ENCODE peak calls at places on chromosomes 4 and X, in ten cellular contexts. H is breast epithelium, G is mammary epithelial cell, A is heart right ventricle, Y is ovary, M is pancreas, J is gastrocnemius medialis, R is sigmoid colon, N is cardiac muscle cell, B is K562. F is an unnamed sample. For H3K4me1 and H3K27me3, the result is how much of the 10 kb centered on the place peaks cover.

GRCh38 chr4:185183622-185184281 is 20.0 kb downstream of the CFAP97 start:
- DNase-seq in H (peak), G (peak), A (peak), Y (peak), M (peak), J (peak), R (peak), N (peak), B (peak), F (peak)

GRCh38 chrX:39759526-39760224 is 338.1 kb downstream of the BCOR start:
- DNase-seq in H (peak), G (no peak), A (no peak), Y (peak), M (peak), J (no peak), R (peak), N (peak), B (no peak), F (no peak)

GRCh38 chrX:51459125-51459524 is 37.3 kb downstream of the NUDT11 start:
- DNase-seq in H (no peak), G (peak), A (no peak), Y (no peak), M (no peak), J (no peak), R (no peak), N (peak), B (no peak), F (no peak)

GRCh38 chrX:67724359-67725110 is 180.7 kb downstream of the AR start:
- DNase-seq in H (no peak), G (no peak), A (no peak), Y (no peak), M (no peak), J (no peak), R (no peak), N (peak), B (no peak), F (no peak)

GRCh38 chr4:148955926-148956325 is 513.7 kb upstream of the NR3C2 start:
- DNase-seq in H (no peak), G (no peak), A (no peak), Y (no peak), M (no peak), J (no peak), R (no peak), N (no peak), B (no peak), F (no peak)

GRCh38 chr4:3364199-3364598 is 71.4 kb downstream of the RGS12 start:
- DNase-seq in H (no peak), G (no peak), A (no peak), Y (no peak), M (no peak), J (no peak), R (peak), N (no peak), B (no peak), F (peak)

GRCh38 chr4:147782087-147782781 is 50.3 kb downstream of the ARHGAP10 start:
- DNase-seq in H (no peak), G (no peak), A (no peak), Y (no peak), M (no peak), J (peak), R (no peak), N (peak), B (no peak), F (no peak)

GRCh38 chr4:4327652-4328121 is 37.6 kb downstream of the ZBTB49 start:
- DNase-seq in H (peak), G (no peak), A (peak), Y (peak), M (no peak), J (no peak), R (peak), N (peak), B (peak), F (no peak)

GRCh38 chrX:24014388-24015018 is 12.5 kb downstream of the KLHL15 start:
- DNase-seq in H (no peak), G (no peak), A (no peak), Y (no peak), M (no peak), J (no peak), R (no peak), N (no peak), B (no peak), F (no peak)

GRCh38 chrX:138765061-138765460 is 53.5 kb upstream of the FGF13 start:
- DNase-seq in H (no peak), G (peak), A (no peak), Y (no peak), M (no peak), J (no peak), R (no peak), N (no peak), B (no peak), F (no peak)

GRCh38 chrX:110665636-110666035 is 130.0 kb downstream of the CHRDL1 start:
- DNase-seq in H (no peak), G (peak), A (peak), Y (no peak), M (peak), J (no peak), R (no peak), N (peak), B (peak), F (peak)

GRCh38 chr4:86661418-86661817 is 67.3 kb downstream of the PTPN13 start:
- DNase-seq in H (no peak), G (no peak), A (no peak), Y (no peak), M (no peak), J (no peak), R (no peak), N (no peak), B (no peak), F (no peak)

GRCh38 chrX:42804524-42804923 is 26.6 kb upstream of the PPP1R2C start:
- DNase-seq in H (no peak), G (no peak), A (no peak), Y (no peak), M (no peak), J (no peak), R (no peak), N (no peak), B (no peak), F (no peak)

GRCh38 chrX:22627576-22627975 is 354.9 kb downstream of the CBLL2 start:
- DNase-seq in H (no peak), G (no peak), A (no peak), Y (no peak), M (no peak), J (no peak), R (no peak), N (no peak), B (no peak), F (no peak)

GRCh38 chr4:147518846-147519767 is 38.2 kb downstream of the EDNRA start:
- DNase-seq in H (no peak), G (peak), A (peak), Y (no peak), M (peak), J (no peak), R (no peak), N (peak), B (peak), F (peak)

GRCh38 chr4:29708473-29708872 is 1011.7 kb upstream of the PCDH7 start:
- DNase-seq in H (no peak), G (peak), A (no peak), Y (no peak), M (no peak), J (no peak), R (no peak), N (no peak), B (no peak), F (no peak)

GRCh38 chrX:130118396-130118795 is 8.1 kb upstream of the ELF4 start:
- DNase-seq in H (no peak), G (peak), A (no peak), Y (peak), M (no peak), J (no peak), R (no peak), N (peak), B (no peak), F (no peak)

GRCh38 chrX:25873196-25873595 is 264.9 kb upstream of the MAGEB18 start:
- DNase-seq in H (no peak), G (peak), A (no peak), Y (no peak), M (no peak), J (no peak), R (no peak), N (peak), B (no peak), F (no peak)

GRCh38 chr4:52856802-52857201 is 5.3 kb upstream of the RASL11B start:
- DNase-seq in H (no peak), G (no peak), A (no peak), Y (no peak), M (no peak), J (no peak), R (no peak), N (no peak), B (no peak), F (no peak)

GRCh38 chr4:53015681-53016080 is 153.6 kb downstream of the RASL11B start:
- DNase-seq in H (no peak), G (no peak), A (peak), Y (peak), M (no peak), J (no peak), R (peak), N (peak), B (no peak), F (no peak)

GRCh38 chr4:163764569-163764968 is 270.1 kb downstream of the TMA16 start:
- DNase-seq in H (no peak), G (peak), A (no peak), Y (no peak), M (no peak), J (no peak), R (no peak), N (no peak), B (no peak), F (no peak)

GRCh38 chr4:907691-908437 is 24.3 kb downstream of the GAK start:
- DNase-seq in H (no peak), G (no peak), A (no peak), Y (no peak), M (no peak), J (no peak), R (no peak), N (peak), B (no peak), F (no peak)

GRCh38 chrX:130162094-130162493 is 3.5 kb downstream of the AIFM1 start:
- DNase-seq in H (no peak), G (no peak), A (no peak), Y (no peak), M (no peak), J (no peak), R (no peak), N (no peak), B (no peak), F (no peak)

GRCh38 chr4:156547891-156548290 is 423.7 kb downstream of the PDGFC start:
- DNase-seq in H (no peak), G (peak), A (no peak), Y (no peak), M (no peak), J (no peak), R (no peak), N (peak), B (no peak), F (no peak)

GRCh38 chr4:165009493-165010227 is 22.1 kb upstream of the TRIM60 start:
- DNase-seq in H (no peak), G (no peak), A (no peak), Y (no peak), M (no peak), J (no peak), R (no peak), N (no peak), B (no peak), F (no peak)

GRCh38 chrX:152861116-152861515 is 30.3 kb downstream of the NSDHL start:
- DNase-seq in H (no peak), G (no peak), A (no peak), Y (no peak), M (no peak), J (no peak), R (no peak), N (peak), B (no peak), F (no peak)

GRCh38 chrX:56726609-56727008 is 2.4 kb upstream of the NBDY start:
- DNase-seq in H (no peak), G (peak), A (peak), Y (no peak), M (no peak), J (no peak), R (no peak), N (peak), B (peak), F (no peak)

GRCh38 chr4:181659202-181659601 is 584.0 kb upstream of the TENM3 start:
- DNase-seq in H (no peak), G (no peak), A (no peak), Y (no peak), M (no peak), J (no peak), R (no peak), N (peak), B (no peak), F (no peak)

GRCh38 chrX:70336767-70337166 is 46.9 kb downstream of the KIF4A start:
- DNase-seq in H (no peak), G (no peak), A (no peak), Y (no peak), M (no peak), J (no peak), R (no peak), N (no peak), B (no peak), F (no peak)

GRCh38 chrX:14361430-14361829 is 167.9 kb upstream of the GLRA2 start:
- DNase-seq in H (no peak), G (no peak), A (no peak), Y (no peak), M (no peak), J (no peak), R (no peak), N (no peak), B (no peak), F (no peak)

GRCh38 chr4:124343711-124344110 is 368.8 kb downstream of the ANKRD50 start:
- DNase-seq in H (no peak), G (no peak), A (no peak), Y (no peak), M (no peak), J (no peak), R (no peak), N (no peak), B (no peak), F (no peak)

GRCh38 chr4:14568356-14568755 is 433.9 kb upstream of the CPEB2 start:
- DNase-seq in H (no peak), G (no peak), A (no peak), Y (no peak), M (no peak), J (no peak), R (no peak), N (peak), B (no peak), F (no peak)

GRCh38 chr4:174764105-174764729 is 64.8 kb downstream of the GLRA3 start:
- DNase-seq in H (no peak), G (peak), A (no peak), Y (no peak), M (no peak), J (no peak), R (no peak), N (peak), B (peak), F (no peak)

GRCh38 chr4:6141554-6141953 is 58.8 kb downstream of the JAKMIP1 start:
- DNase-seq in H (no peak), G (no peak), A (no peak), Y (no peak), M (no peak), J (no peak), R (peak), N (no peak), B (no peak), F (no peak)

GRCh38 chr4:121824950-121825349 is 1.3 kb upstream of the CCNA2 start:
- DNase-seq in H (no peak), G (no peak), A (no peak), Y (no peak), M (no peak), J (no peak), R (no peak), N (no peak), B (no peak), F (no peak)

GRCh38 chr4:37043342-37043741 is 201.2 kb upstream of the NWD2 start:
- DNase-seq in H (no peak), G (no peak), A (no peak), Y (no peak), M (no peak), J (no peak), R (no peak), N (no peak), B (no peak), F (no peak)

GRCh38 chr4:8215001-8215427 is 15.9 kb downstream of the SH3TC1 start:
- DNase-seq in H (no peak), G (no peak), A (no peak), Y (no peak), M (no peak), J (peak), R (no peak), N (peak), B (no peak), F (peak)

GRCh38 chrX:41759817-41760216 is 35.8 kb downstream of the GPR82 start:
- DNase-seq in H (no peak), G (peak), A (no peak), Y (no peak), M (no peak), J (no peak), R (no peak), N (peak), B (peak), F (no peak)

DNA sequence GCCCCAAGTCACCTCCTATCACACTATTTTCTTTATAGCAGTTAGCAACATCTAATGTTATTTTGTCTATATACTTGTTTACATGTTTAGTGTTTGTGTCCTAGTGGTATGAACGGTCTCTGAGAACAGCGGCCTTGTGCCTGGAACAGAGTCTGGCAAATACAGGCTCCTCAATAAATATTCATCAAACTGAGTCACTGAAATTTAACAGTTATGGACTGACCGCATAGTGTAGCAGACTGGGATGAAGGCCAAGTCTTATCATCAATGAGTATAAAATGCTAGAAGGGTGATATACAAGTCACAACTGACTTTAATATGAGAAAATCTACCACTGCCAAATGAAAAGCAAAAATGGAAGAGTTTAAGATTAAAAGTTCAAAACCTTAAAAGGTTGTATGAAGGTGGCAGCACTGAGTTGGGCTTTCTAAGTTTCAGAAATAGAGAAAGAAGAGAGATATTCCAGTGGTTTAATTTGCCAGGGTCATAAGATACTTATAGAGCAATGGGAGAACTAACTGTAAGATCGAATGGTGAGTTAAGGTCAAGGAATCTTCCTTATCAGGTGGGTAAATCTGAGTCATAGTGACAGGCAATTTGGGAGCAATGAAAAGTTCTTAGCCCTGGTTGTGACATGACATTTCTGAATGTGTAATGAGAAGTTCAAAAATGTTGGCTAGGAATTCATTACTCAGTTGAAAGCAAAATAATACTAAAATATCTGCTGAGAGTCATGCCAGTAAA is 34.9 kb downstream of the ELOVL6 start:
- DNase-seq in H (no peak), G (peak), A (no peak), Y (no peak), M (no peak), J (no peak), R (no peak), N (peak), B (no peak), F (no peak)
- TF ChIP-seq CTCF in H (no peak), G (no peak), A (no peak), Y (no peak), M (no peak), J (no peak), R (no peak), N (peak), B (no peak), F (no peak)

DNA sequence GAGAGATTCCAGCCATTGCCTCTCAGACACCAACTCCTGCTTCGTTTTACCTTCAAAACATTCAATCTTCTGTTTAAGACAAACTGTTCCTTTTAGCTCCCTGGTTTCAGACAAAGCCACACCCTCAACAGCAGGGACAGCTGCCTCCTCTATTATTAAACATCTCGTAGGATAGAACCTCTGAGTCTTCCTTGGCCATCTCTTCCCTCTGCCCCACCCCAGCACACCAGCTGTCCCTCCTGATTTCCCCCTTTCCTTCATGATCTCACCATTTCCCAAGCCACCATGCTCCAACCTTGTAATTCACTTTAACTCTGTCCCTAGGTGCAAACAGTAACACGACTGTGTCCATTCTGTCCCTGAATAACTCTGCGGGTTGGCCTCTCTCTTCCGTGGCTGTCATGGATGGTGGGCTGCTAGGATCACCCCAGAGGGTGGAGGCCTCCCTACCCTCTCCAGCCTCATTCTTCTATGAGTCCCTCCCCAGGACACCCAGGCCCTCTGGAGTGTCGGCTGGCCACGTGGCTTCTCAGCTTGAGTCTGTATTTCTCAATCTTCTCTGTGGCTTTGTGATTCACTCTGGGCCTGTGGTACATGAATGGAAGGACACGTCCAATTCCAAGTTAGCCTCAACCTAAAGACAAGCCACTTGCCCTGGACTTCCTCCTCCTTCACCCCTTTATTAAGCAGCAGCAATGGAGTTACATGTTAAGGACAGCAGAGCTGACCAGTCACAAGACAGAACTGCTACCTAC is 349.9 kb downstream of the FBXW7 start:
- DNase-seq in H (no peak), G (peak), A (no peak), Y (no peak), M (no peak), J (no peak), R (no peak), N (no peak), B (no peak), F (no peak)
- H3K4me1 ChIP-seq in H (under half), G (under half), A (under half), Y (under half), M (under half), J (under half), R (under half), N (under half), B (under half), F (under half)

DNA sequence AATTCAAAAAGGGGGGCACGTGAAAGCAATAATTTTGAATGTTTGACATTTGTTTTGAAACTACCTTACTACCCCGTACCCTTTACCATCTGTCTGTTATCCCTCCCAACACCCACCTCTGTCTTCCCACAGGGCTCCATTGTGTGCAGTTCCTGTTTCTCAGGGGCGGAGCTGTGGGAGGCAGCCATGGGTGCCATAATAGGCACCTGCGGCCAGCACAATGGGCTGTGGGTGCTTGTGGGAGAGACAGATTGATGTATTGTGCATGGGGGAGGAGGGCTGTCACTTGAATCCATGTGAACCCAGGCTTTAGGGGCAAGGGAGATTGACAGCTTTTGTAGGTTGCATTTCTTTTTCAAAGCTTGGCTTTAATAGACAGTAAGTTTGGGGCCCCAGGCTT is 122.5 kb upstream of the CXorf66 start:
- DNase-seq in H (no peak), G (no peak), A (no peak), Y (no peak), M (no peak), J (no peak), R (no peak), N (no peak), B (no peak), F (no peak)
- H3K27me3 ChIP-seq in H (under half), G (under half), A (half or more), Y (under half), M (under half), J (under half), R (under half), N (under half), B (under half), F (under half)

DNA sequence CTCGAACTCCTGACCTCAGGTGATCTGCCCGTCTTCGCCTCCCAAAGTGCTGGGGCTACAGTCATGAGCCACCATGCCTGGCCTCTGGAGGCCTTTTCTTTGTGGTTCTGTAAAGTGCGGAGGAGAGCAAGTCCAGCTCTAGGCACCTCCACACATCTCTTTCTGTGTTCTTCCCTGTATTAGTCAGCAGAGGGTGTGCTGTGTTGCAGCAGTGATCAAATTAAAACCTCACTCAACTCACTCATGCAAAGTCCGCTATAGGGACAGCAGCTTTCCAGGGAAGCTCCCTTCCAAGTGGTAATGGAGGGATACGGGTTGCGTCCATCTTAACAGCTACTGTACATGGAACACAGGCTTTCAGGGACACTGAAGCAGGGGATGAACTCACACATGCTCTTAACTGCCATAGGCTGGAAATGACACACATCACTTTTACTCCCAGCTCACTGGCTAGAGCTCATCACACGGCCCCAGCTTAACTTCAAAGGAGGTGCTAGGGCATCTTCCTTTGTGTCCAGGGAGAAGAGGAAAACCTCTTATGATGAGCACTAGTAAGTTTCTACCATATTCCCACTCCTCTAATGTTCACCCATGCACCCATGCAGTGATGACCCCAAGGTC is 36.0 kb upstream of the CCNG2 start:
- DNase-seq in H (no peak), G (no peak), A (no peak), Y (no peak), M (no peak), J (no peak), R (no peak), N (no peak), B (peak), F (no peak)
- TF ChIP-seq CTCF in H (no peak), G (peak), A (no peak), Y (no peak), M (no peak), J (no peak), R (no peak), N (no peak), B (no peak), F (no peak)